ENCODE peak calls at places on chromosomes 7 and 10, in four cellular contexts. T, S, M and P are unnamed samples.
A peak's percentile ranks its signal among the peaks of the same experiment; 100 is the strongest.

GRCh38 chr10:99917963-99918825 is 91.6 kb downstream of the DNMBP start:
- DNase-seq in T (no peak), M (peak; percentile 58), S (peak; percentile 66), P (no peak)

GRCh38 chr7:111162692-111163091 is 71.8 kb downstream of the LRRN3 start:
- DNase-seq in M (no peak), S (no peak), T (no peak), P (no peak)

GRCh38 chr10:124717911-124718734 is 26.1 kb downstream of the FAM53B start:
- DNase-seq in S (peak; percentile 69), M (peak; percentile 71), T (peak; percentile 54), P (no peak)

GRCh38 chr7:141014091-141014490 is 661 bp downstream of the MRPS33 start:
- DNase-seq in T (no peak), S (no peak), M (no peak), P (no peak)

GRCh38 chr7:84194484-84195260 is at the start of gene SEMA3A:
- DNase-seq in M (peak; percentile 93), S (no peak), T (no peak), P (no peak)

GRCh38 chr10:125163803-125164202 is 3.4 kb upstream of the CTBP2 start:
- DNase-seq in S (no peak), T (no peak), M (no peak), P (no peak)

GRCh38 chr7:50367570-50367969 is 63.1 kb downstream of the IKZF1 start:
- DNase-seq in T (no peak), M (no peak), S (no peak), P (no peak)

GRCh38 chr7:22194633-22195273 is 162.2 kb downstream of the RAPGEF5 start:
- DNase-seq in S (no peak), T (no peak), M (no peak), P (no peak)

GRCh38 chr7:27419581-27420177 is 177.1 kb downstream of the EVX1 start:
- DNase-seq in S (no peak), M (peak; percentile 79), T (no peak), P (no peak)

GRCh38 chr10:61487506-61487905 is 34.3 kb upstream of the TMEM26 start:
- DNase-seq in M (no peak), S (no peak), T (no peak), P (no peak)

GRCh38 chr7:151384352-151384697 is 25.5 kb downstream of the WDR86 start:
- DNase-seq in S (no peak), M (no peak), T (no peak), P (no peak)

GRCh38 chr7:270351-270983 is 19.5 kb upstream of the FOXL3 start:
- DNase-seq in T (no peak), M (no peak), S (no peak), P (no peak)

GRCh38 chr10:47024399-47025252 is 113.4 kb downstream of the PTPN20 start:
- DNase-seq in S (peak; percentile 68), M (peak; percentile 42), T (peak; percentile 19), P (peak; percentile 65)

GRCh38 chr7:29818308-29818707 is 12.0 kb downstream of the WIPF3 start:
- DNase-seq in S (no peak), T (no peak), M (no peak), P (no peak)

GRCh38 chr7:28088032-28088431 is 92.6 kb downstream of the JAZF1 start:
- DNase-seq in M (no peak), S (no peak), T (no peak), P (no peak)

GRCh38 chr10:19412531-19412930 is 363.9 kb downstream of the MALRD1 start:
- DNase-seq in M (peak; percentile 19), S (no peak), T (no peak), P (no peak)

GRCh38 chr10:103683851-103684250 is 171.5 kb downstream of the SH3PXD2A start:
- DNase-seq in S (no peak), T (no peak), M (no peak), P (no peak)

GRCh38 chr7:148473694-148474222 is 116.8 kb upstream of the C7orf33 start:
- DNase-seq in T (no peak), M (no peak), S (no peak), P (no peak)

GRCh38 chr7:140005754-140006503 is 56.8 kb downstream of the PARP12 start:
- DNase-seq in S (peak; percentile 60), T (no peak), M (no peak), P (no peak)

DNA sequence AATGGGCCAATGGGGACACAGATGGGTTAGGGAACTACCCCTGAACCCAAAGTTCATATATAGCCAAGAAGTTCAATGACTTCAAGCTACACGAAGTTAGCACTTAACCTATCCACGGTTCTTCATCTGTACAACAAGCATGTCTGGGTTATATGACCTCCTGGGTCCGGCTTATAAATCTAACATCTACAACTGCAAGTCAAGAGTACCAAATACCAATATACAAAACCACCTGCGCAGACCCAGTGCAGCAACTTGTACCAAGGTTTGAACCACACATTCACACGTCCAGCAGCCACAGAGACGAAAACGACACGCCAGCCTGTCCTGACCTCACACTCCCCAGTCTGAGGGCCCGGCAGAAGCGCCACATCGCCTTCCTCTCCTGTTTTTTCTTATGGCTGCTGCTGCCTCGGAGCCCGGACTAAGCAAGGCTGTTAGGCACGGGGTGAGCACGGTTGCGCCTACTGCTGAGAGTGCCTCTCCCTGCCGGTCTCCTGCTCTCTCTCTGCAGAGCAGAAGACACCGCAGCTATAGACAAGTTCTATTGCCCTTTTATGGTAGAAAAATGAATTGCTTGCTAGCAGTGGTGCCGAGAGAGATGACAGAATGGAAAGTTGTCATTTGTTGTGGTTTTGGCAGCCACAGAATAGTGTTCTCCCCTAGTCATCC is 86.3 kb downstream of the RNF216 start:
- DNase-seq in S (no peak), M (peak; percentile 69), T (peak; percentile 18), P (peak; percentile 57)
- H3K4me1 ChIP-seq in S (peaks cover 82% of the 10 kb centered on the region), M (peaks cover 69% of the 10 kb centered on the region), T (peaks cover 97% of the 10 kb centered on the region), P (peaks cover 42% of the 10 kb centered on the region)

GRCh38 chr7:106108988-106109387 is 3.1 kb downstream of the SYPL1 start:
- DNase-seq in T (no peak), S (no peak), M (no peak), P (no peak)
- H3K4me1 ChIP-seq in T (peaks cover 39% of the 10 kb centered on the region), S (peaks cover 36% of the 10 kb centered on the region), M (peaks cover 25% of the 10 kb centered on the region), P (peaks cover 8% of the 10 kb centered on the region)

GRCh38 chr7:6310594-6310993 is 38.2 kb upstream of the CYTH3 start:
- DNase-seq in S (no peak), T (no peak), M (no peak), P (no peak)

GRCh38 chr7:6299774-6300173 is 27.4 kb upstream of the CYTH3 start:
- DNase-seq in T (no peak), M (no peak), S (no peak), P (no peak)

GRCh38 chr7:6307762-6308161 is 35.3 kb upstream of the CYTH3 start:
- DNase-seq in T (no peak), M (no peak), S (no peak), P (no peak)

GRCh38 chr7:6306471-6306870 is 34.0 kb upstream of the CYTH3 start:
- DNase-seq in T (no peak), M (peak; percentile 80), S (no peak), P (no peak)

GRCh38 chr7:6305330-6305729 is 32.9 kb upstream of the CYTH3 start:
- DNase-seq in T (no peak), S (no peak), M (no peak), P (no peak)
- H3K4me1 ChIP-seq in T (no peaks in the 10 kb centered on the region), S (no peaks in the 10 kb centered on the region), M (peaks cover 12% of the 10 kb centered on the region), P (no peaks in the 10 kb centered on the region)

DNA sequence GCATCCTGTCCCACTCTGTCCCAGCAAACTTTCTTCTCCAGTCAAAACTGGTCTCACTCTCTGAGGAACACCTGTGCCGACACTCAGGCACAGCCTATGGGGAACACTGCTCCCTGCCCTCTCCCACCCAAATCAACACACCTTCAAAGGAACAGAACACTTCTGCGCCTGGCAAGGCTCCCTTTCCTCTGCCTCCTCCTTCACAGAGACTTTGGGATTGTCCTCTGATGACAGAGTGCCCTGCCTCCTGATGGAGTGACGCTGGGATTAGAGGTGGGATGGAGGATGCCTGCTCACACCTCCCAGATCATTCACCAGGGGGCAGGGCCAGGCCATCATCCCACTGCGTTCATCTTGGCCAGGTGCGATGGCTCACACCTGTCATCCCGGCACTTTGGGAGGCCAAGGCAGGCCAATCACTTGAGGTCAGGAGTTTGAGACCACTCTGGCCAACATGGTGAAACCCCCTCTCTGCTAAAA is 26.5 kb downstream of the KLF6 start:
- DNase-seq in M (no peak), T (no peak), S (no peak), P (no peak)
- H3K4me1 ChIP-seq in M (peaks cover 67% of the 10 kb centered on the region), T (peaks cover 8% of the 10 kb centered on the region), S (peaks cover 11% of the 10 kb centered on the region), P (no peaks in the 10 kb centered on the region)

GRCh38 chr10:79104264-79104954 is 35.6 kb downstream of the ZMIZ1 start:
- DNase-seq in S (no peak), T (no peak), M (no peak), P (no peak)
- H3K4me1 ChIP-seq in S (peaks cover 73% of the 10 kb centered on the region), T (peaks cover 25% of the 10 kb centered on the region), M (peaks cover 44% of the 10 kb centered on the region), P (peaks cover 51% of the 10 kb centered on the region)

DNA sequence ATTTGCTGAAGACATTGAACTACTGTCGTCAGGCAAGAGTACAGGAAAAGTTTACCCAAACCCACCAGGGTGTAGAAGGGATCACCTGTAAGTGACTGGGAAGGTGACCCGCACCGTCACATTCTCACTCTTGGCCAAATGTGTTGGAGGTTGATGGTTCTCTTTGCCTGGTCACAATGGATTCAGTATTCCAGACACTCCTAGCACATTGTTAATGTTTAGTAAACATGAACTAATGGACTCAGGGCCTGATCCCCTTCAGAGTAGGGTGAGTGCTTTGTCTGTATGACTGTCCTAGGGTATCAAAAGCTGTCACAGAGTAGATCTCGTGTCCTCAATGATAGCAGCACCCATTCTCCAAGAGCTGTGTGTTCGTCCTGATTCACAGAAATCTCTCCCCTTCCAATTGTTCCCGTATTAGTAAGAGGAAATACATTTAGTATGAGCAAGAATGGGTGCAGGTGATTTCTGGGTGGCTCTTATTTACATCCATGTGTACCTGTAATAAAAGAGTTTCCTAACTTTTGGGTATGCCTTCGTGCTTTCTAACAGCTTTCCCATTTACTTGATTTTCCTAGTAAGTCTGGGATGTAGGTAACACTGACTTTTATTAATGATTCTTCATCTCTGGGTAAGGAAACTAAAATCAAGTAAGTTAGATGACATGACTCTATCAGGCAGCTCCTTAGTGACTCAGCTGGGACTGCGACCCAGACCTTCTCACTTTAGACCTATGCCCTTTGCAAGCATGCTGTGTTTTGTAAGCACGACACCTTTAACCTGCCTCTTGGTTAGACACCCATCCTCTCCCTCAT is 4.7 kb downstream of the EEPD1 start:
- DNase-seq in M (peak; percentile 37), S (no peak), T (no peak), P (no peak)
- H3K4me1 ChIP-seq in M (peaks cover 31% of the 10 kb centered on the region), S (peaks cover 27% of the 10 kb centered on the region), T (peaks cover 6% of the 10 kb centered on the region), P (peaks cover 12% of the 10 kb centered on the region)

GRCh38 chr7:36261019-36261754 is 108.1 kb downstream of the EEPD1 start:
- DNase-seq in S (no peak), T (no peak), M (no peak), P (no peak)
- H3K4me1 ChIP-seq in S (peaks cover 45% of the 10 kb centered on the region), T (no peaks in the 10 kb centered on the region), M (no peaks in the 10 kb centered on the region), P (no peaks in the 10 kb centered on the region)